ENCODE peak calls at places on chromosomes 4 and X, in five cellular contexts. B is IMR-90, E is mesenchymal stem cell, H is mesendoderm, R is H1. I is an unnamed sample.

GRCh38 chr4:26753642-26754041 is 107.0 kb upstream of the STIM2 start:
- DNase-seq in R (no peak), B (peak), E (peak), H (no peak), I (no peak)

GRCh38 chr4:98510757-98511517 is 147.5 kb downstream of the TSPAN5 start:
- DNase-seq in H (no peak), B (peak), R (no peak), E (peak), I (no peak)

GRCh38 chr4:89316931-89317366 is 9.3 kb upstream of the GPRIN3 start:
- DNase-seq in R (no peak), H (peak), E (peak), B (peak), I (no peak)

GRCh38 chr4:15455290-15455689 is 14.4 kb upstream of the CC2D2A start:
- DNase-seq in E (peak), R (no peak), H (no peak), B (peak), I (no peak)

GRCh38 chrX:69104756-69105434 is 60.4 kb downstream of the PJA1 start:
- DNase-seq in R (no peak), H (peak), E (no peak), B (no peak), I (no peak)

GRCh38 chrX:56793112-56793430 is 64.0 kb downstream of the NBDY start:
- DNase-seq in B (no peak), E (no peak), R (no peak), H (no peak), I (no peak)

GRCh38 chrX:104316739-104317138 is 62.0 kb upstream of the ESX1 start:
- DNase-seq in H (no peak), E (no peak), R (no peak), B (no peak), I (no peak)

GRCh38 chr4:184807797-184808718 is 17.7 kb downstream of the ACSL1 start:
- DNase-seq in R (peak), B (peak), H (peak), E (peak), I (peak)

GRCh38 chr4:3461515-3462291 is 1.4 kb upstream of the DOK7 start:
- DNase-seq in R (no peak), B (no peak), E (no peak), H (no peak), I (no peak)

GRCh38 chrX:69063486-69063885 is 101.8 kb downstream of the PJA1 start:
- DNase-seq in B (no peak), R (no peak), H (no peak), E (no peak), I (no peak)

GRCh38 chrX:1589356-1590130 is 1.9 kb upstream of the AKAP17A start:
- DNase-seq in B (no peak), H (peak), R (no peak), E (no peak), I (no peak)

GRCh38 chr4:8544741-8545438 is 35.3 kb upstream of the GPR78 start:
- DNase-seq in H (no peak), B (no peak), R (no peak), E (peak), I (no peak)

GRCh38 chr4:164977243-164978164 is at the start of gene TRIM61:
- DNase-seq in H (peak), B (peak), R (no peak), E (peak), I (peak)

GRCh38 chrX:105260291-105261043 is 40.0 kb upstream of the TEX13A start:
- DNase-seq in E (no peak), B (no peak), R (no peak), H (peak), I (no peak)

GRCh38 chr4:71974681-71975080 is 57.1 kb upstream of the NPFFR2 start:
- DNase-seq in E (peak), R (no peak), B (peak), H (peak), I (no peak)

GRCh38 chr4:103076777-103077347 is 301 bp upstream of the SLC9B2 start:
- DNase-seq in B (no peak), H (no peak), R (no peak), E (no peak), I (no peak)

GRCh38 chrX:70664726-70665125 is 220.1 kb downstream of the DLG3 start:
- DNase-seq in B (peak), R (no peak), E (peak), H (peak), I (peak)

GRCh38 chrX:13235930-13236329 is 83.9 kb downstream of the ATXN3L start:
- DNase-seq in B (no peak), H (no peak), R (no peak), E (no peak), I (no peak)

GRCh38 chr4:31194823-31195222 is 474.7 kb downstream of the PCDH7 start:
- DNase-seq in B (no peak), R (no peak), H (no peak), E (no peak), I (no peak)

GRCh38 chr4:186201535-186202230 is 10.3 kb downstream of the CYP4V2 start:
- DNase-seq in E (peak), B (peak), H (peak), R (no peak), I (peak)

GRCh38 chrX:107118322-107119147 is at the start of gene RBM41:
- DNase-seq in H (peak), R (peak), E (peak), B (peak), I (peak)
- H4K8ac ChIP-seq in H (no peak), R (peak), E (peak), B (peak), I (no peak)

GRCh38 chr4:73499996-73500765 is 18.6 kb downstream of the AFM start:
- DNase-seq in E (peak), B (peak), R (no peak), H (no peak), I (no peak)
- H3K4me2 ChIP-seq in E (no peak), B (peak), R (no peak), H (no peak), I (no peak)

GRCh38 chr4:114691865-114692264 is 93.3 kb downstream of the UGT8 start:
- DNase-seq in E (no peak), H (no peak), R (no peak), B (no peak), I (no peak)

GRCh38 chr4:114690571-114690970 is 92.0 kb downstream of the UGT8 start:
- DNase-seq in H (no peak), B (no peak), E (no peak), R (no peak), I (no peak)

GRCh38 chr4:114692958-114693357 is 94.4 kb downstream of the UGT8 start:
- DNase-seq in H (no peak), B (no peak), E (no peak), R (no peak), I (no peak)

GRCh38 chr4:114698256-114698655 is 99.6 kb downstream of the UGT8 start:
- DNase-seq in B (no peak), R (no peak), H (no peak), E (no peak), I (no peak)

DNA sequence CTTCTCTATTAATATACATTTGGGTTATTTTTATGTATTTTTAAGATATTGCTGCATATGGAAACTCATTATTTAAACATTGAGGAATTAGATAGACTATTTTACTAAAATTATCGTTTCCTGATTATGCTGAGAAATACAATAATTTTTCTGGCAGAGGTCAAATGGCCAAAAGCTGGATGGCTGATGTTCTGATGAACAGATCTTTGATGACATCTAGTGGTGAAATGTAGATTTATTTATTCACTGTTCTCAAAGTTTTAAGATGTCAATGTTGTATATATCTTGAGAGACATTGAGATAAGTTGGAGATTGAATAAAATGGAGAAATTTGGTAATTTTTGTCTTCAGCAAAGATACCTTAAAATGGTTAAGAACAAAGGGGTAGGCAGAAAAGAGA is 96.2 kb downstream of the UGT8 start:
- DNase-seq in B (peak), H (peak), E (peak), R (no peak), I (peak)
- H4K8ac ChIP-seq in B (no peak), H (no peak), E (no peak), R (no peak), I (no peak)

GRCh38 chr4:155966661-155967060 is 13.0 kb upstream of the CTSO start:
- DNase-seq in R (no peak), B (no peak), H (no peak), E (peak), I (no peak)
- H3K4me2 ChIP-seq in R (no peak), B (peak), H (no peak), E (no peak), I (no peak)

GRCh38 chr4:1578968-1579833 is 104.9 kb downstream of the FAM53A start:
- DNase-seq in H (peak), R (no peak), B (peak), E (peak), I (peak)
- H4K8ac ChIP-seq in H (no peak), R (peak), B (peak), E (peak), I (no peak)

GRCh38 chr4:144649646-144650045 is 3.7 kb downstream of the HHIP start:
- DNase-seq in E (no peak), B (no peak), H (peak), R (no peak), I (no peak)

GRCh38 chr4:144647095-144647959 is 1.4 kb downstream of the HHIP start:
- DNase-seq in R (no peak), E (peak), H (peak), B (peak), I (no peak)

GRCh38 chr4:144648042-144648441 is 2.1 kb downstream of the HHIP start:
- DNase-seq in H (no peak), R (no peak), B (no peak), E (no peak), I (no peak)

GRCh38 chr4:144646523-144647094 is 653 bp downstream of the HHIP start:
- DNase-seq in H (peak), R (no peak), E (peak), B (no peak), I (no peak)

GRCh38 chr4:144650311-144650820 is 4.4 kb downstream of the HHIP start:
- DNase-seq in B (no peak), E (no peak), R (no peak), H (no peak), I (no peak)
- H3K4me2 ChIP-seq in B (no peak), E (no peak), R (peak), H (no peak), I (no peak)

I was measured in neuronal stem cell.